ENCODE peak calls at places on chromosomes 13 and 19, in four cellular contexts. One of them, this sample, is unnamed.

GRCh38 chr13:109687559-109688448 is 98.6 kb downstream of the IRS2 start:
- DNase-seq in right lobe of liver: peak; percentile 73
- DNase-seq in neural progenitor cell: peak; percentile 63
- DNase-seq in ascending aorta: no peak
- DNase-seq in this sample: no peak

GRCh38 chr13:81686877-81687276 is 1346.0 kb upstream of the SPRY2 start:
- DNase-seq in right lobe of liver: no peak
- DNase-seq in ascending aorta: no peak
- DNase-seq in neural progenitor cell: no peak
- DNase-seq in this sample: no peak

GRCh38 chr19:39870171-39870971 is 24.2 kb upstream of the FBL start:
- DNase-seq in ascending aorta: no peak
- DNase-seq in neural progenitor cell: peak; percentile 52
- DNase-seq in right lobe of liver: no peak
- DNase-seq in this sample: no peak

GRCh38 chr13:98511435-98511834 is 65.5 kb downstream of the STK24 start:
- DNase-seq in neural progenitor cell: no peak
- DNase-seq in right lobe of liver: no peak
- DNase-seq in ascending aorta: no peak
- DNase-seq in this sample: no peak

GRCh38 chr13:20128459-20128927 is 32.4 kb downstream of the GJA3 start:
- DNase-seq in ascending aorta: no peak
- DNase-seq in neural progenitor cell: peak; percentile 51
- DNase-seq in right lobe of liver: peak; percentile 70
- DNase-seq in this sample: peak; percentile 62

GRCh38 chr13:19618925-19619324 is 14.5 kb upstream of the MPHOSPH8 start:
- DNase-seq in ascending aorta: no peak
- DNase-seq in neural progenitor cell: peak; percentile 36
- DNase-seq in right lobe of liver: peak; percentile 71
- DNase-seq in this sample: no peak

GRCh38 chr13:106103779-106104178 is 431.7 kb downstream of the EFNB2 start:
- DNase-seq in neural progenitor cell: no peak
- DNase-seq in right lobe of liver: no peak
- DNase-seq in ascending aorta: no peak
- DNase-seq in this sample: no peak

GRCh38 chr13:48493851-48494250 is 39.0 kb downstream of the RCBTB2 start:
- DNase-seq in right lobe of liver: no peak
- DNase-seq in ascending aorta: no peak
- DNase-seq in neural progenitor cell: no peak
- DNase-seq in this sample: no peak

GRCh38 chr19:6116749-6117430 is 6.6 kb upstream of the RFX2 start:
- DNase-seq in ascending aorta: no peak
- DNase-seq in right lobe of liver: no peak
- DNase-seq in neural progenitor cell: no peak
- DNase-seq in this sample: no peak

GRCh38 chr13:113537909-113538688 is 46.5 kb upstream of the TFDP1 start:
- DNase-seq in neural progenitor cell: no peak
- DNase-seq in ascending aorta: no peak
- DNase-seq in right lobe of liver: no peak
- DNase-seq in this sample: no peak

GRCh38 chr19:51101171-51101865 is 6.9 kb downstream of the CTU1 start:
- DNase-seq in neural progenitor cell: no peak
- DNase-seq in ascending aorta: no peak
- DNase-seq in right lobe of liver: no peak
- DNase-seq in this sample: no peak

GRCh38 chr19:19649580-19649995 is 6.1 kb upstream of the GMIP start:
- DNase-seq in neural progenitor cell: no peak
- DNase-seq in right lobe of liver: no peak
- DNase-seq in ascending aorta: no peak
- DNase-seq in this sample: no peak